ENCODE peak calls at places on chromosomes 12 and 14, in nine cellular contexts. E is epithelial cell of esophagus, T is left lobe of liver, O is uterus, D is right atrium auricular region, X is IMR-90, H is DMS79, P is G401, S is naive B cell. L is an unnamed sample.

GRCh38 chr12:116455540-116456306 is 103.5 kb upstream of the MAP1LC3B2 start:
- DNase-seq in S (no peak), T (no peak), H (no peak), P (peak), E (peak), D (peak), O (peak), X (peak), L (no peak)

GRCh38 chr12:90974286-90974685 is 19.3 kb upstream of the CCER1 start:
- DNase-seq in O (no peak), H (no peak), T (no peak), X (peak), S (no peak), D (no peak), E (peak), P (no peak), L (no peak)

GRCh38 chr12:108360487-108360886 is 21.4 kb upstream of the CMKLR1 start:
- DNase-seq in D (no peak), S (no peak), E (peak), T (no peak), X (no peak), H (no peak), P (no peak), O (no peak), L (no peak)

GRCh38 chr14:94805726-94806288 is 35.9 kb upstream of the GSC start:
- DNase-seq in P (no peak), X (no peak), D (no peak), O (no peak), H (no peak), E (no peak), S (no peak), T (no peak), L (no peak)

GRCh38 chr14:24900281-24900868 is 149.6 kb downstream of the STXBP6 start:
- DNase-seq in H (no peak), X (peak), S (no peak), E (no peak), O (no peak), P (no peak), D (no peak), T (no peak), L (no peak)

GRCh38 chr14:71089974-71090373 is 182.7 kb downstream of the PCNX1 start:
- DNase-seq in P (no peak), H (no peak), S (no peak), T (no peak), E (peak), O (no peak), X (peak), D (no peak), L (no peak)

GRCh38 chr12:53604581-53604980 is 21.6 kb downstream of the ATF7 start:
- DNase-seq in T (no peak), E (no peak), X (no peak), H (no peak), D (no peak), O (no peak), S (no peak), P (peak), L (no peak)

GRCh38 chr14:89004195-89004594 is 179.7 kb downstream of the TTC8 start:
- DNase-seq in S (no peak), O (no peak), E (peak), T (no peak), H (no peak), X (peak), D (no peak), P (no peak), L (no peak)

GRCh38 chr14:101809671-101810514 is 48.4 kb downstream of the PPP2R5C start:
- DNase-seq in S (peak), H (peak), X (peak), T (peak), P (peak), O (peak), D (peak), E (peak), L (peak)

GRCh38 chr12:131153956-131154355 is 200.2 kb downstream of the ADGRD1 start:
- DNase-seq in X (no peak), T (no peak), S (no peak), D (peak), H (no peak), E (no peak), P (no peak), O (no peak), L (no peak)

GRCh38 chr12:56146492-56147460 is 5.6 kb upstream of the MYL6B start:
- DNase-seq in D (no peak), E (no peak), S (no peak), P (no peak), T (no peak), X (no peak), H (no peak), O (no peak), L (no peak)

GRCh38 chr14:59360923-59361794 is 104.0 kb downstream of the GPR135 start:
- DNase-seq in P (peak), S (no peak), X (peak), D (peak), T (peak), E (peak), O (peak), H (peak), L (no peak)